ENCODE peak calls at places on chromosome X, in nine cellular contexts. I is aorta; K is osteoblast; N is transverse colon; V is CD4-positive, alpha-beta memory T cell; L is prostate gland; Z is mesendoderm; S is uterus; P is tibial nerve. X is an unnamed sample.

GRCh38 chrX:77679145-77679544 is 106.9 kb downstream of the ATRX start:
- DNase-seq in S (no peak), P (no peak), I (no peak), L (no peak), N (no peak), V (no peak), K (no peak), Z (no peak), X (no peak)

GRCh38 chrX:105837227-105837626 is 14.9 kb downstream of the NRK start:
- DNase-seq in I (peak; percentile 80), L (peak; percentile 4), S (peak; percentile 70), K (no peak), N (no peak), Z (no peak), V (no peak), P (peak; percentile 30), X (no peak)

GRCh38 chrX:149493567-149494562 is 11.2 kb downstream of the IDS start:
- DNase-seq in K (peak; percentile 75), Z (peak; percentile 51), N (peak; percentile 18), S (no peak), V (no peak), I (no peak), L (no peak), P (no peak), X (no peak)

GRCh38 chrX:120755066-120755846 is 120.4 kb downstream of the CT47B1 start:
- DNase-seq in V (peak; percentile 15), Z (no peak), N (peak; percentile 47), K (no peak), S (no peak), I (no peak), L (no peak), P (no peak), X (no peak)

GRCh38 chrX:43504394-43504793 is 151.7 kb upstream of the MAOA start:
- DNase-seq in N (no peak), L (no peak), K (no peak), S (no peak), V (no peak), Z (no peak), P (no peak), I (no peak), X (no peak)

GRCh38 chrX:107970073-107970472 is 12.1 kb downstream of the TEX13B start:
- DNase-seq in S (no peak), L (no peak), Z (no peak), N (no peak), P (no peak), V (no peak), I (no peak), K (no peak), X (no peak)

GRCh38 chrX:1316527-1316926 is 20.1 kb upstream of the IL3RA start:
- DNase-seq in I (peak; percentile 86), L (no peak), S (no peak), P (no peak), N (peak; percentile 40), Z (no peak), V (no peak), K (no peak), X (no peak)

GRCh38 chrX:155938132-155938531 is 57.0 kb downstream of the VAMP7 start:
- DNase-seq in I (no peak), S (no peak), N (no peak), P (no peak), K (no peak), Z (no peak), V (no peak), L (no peak), X (no peak)

GRCh38 chrX:53494427-53494826 is 60.3 kb upstream of the HSD17B10 start:
- DNase-seq in I (no peak), S (no peak), Z (peak; percentile 22), L (no peak), N (no peak), K (no peak), P (no peak), V (no peak), X (no peak)

GRCh38 chrX:666762-667161 is 36.2 kb downstream of the SHOX start:
- DNase-seq in Z (peak; percentile 78), S (no peak), K (peak; percentile 44), P (no peak), N (no peak), V (no peak), L (no peak), I (no peak), X (no peak)

GRCh38 chrX:48468693-48469691 is 1.1 kb downstream of the SLC38A5 start:
- DNase-seq in Z (peak; percentile 41), S (no peak), N (peak; percentile 31), L (no peak), V (peak; percentile 27), I (no peak), K (peak; percentile 77), P (no peak), X (no peak)

GRCh38 chrX:19912-20571 is 261.1 kb upstream of the PLCXD1 start:
- DNase-seq in V (peak; percentile 8), Z (peak; percentile 0), P (no peak), I (no peak), N (peak; percentile 7), L (no peak), S (no peak), K (no peak), X (no peak)

GRCh38 chrX:25721564-25721963 is 416.6 kb upstream of the MAGEB18 start:
- DNase-seq in K (no peak), Z (peak; percentile 4), V (no peak), L (no peak), P (no peak), S (no peak), I (no peak), N (no peak), X (no peak)

GRCh38 chrX:48942895-48943294 is 14.5 kb downstream of the OTUD5 start:
- DNase-seq in N (no peak), L (no peak), K (no peak), Z (no peak), P (no peak), V (no peak), S (no peak), I (peak; percentile 0), X (no peak)

GRCh38 chrX:13938053-13938765 is 91.5 kb downstream of the GEMIN8 start:
- DNase-seq in N (peak; percentile 19), S (no peak), I (peak; percentile 45), V (no peak), K (no peak), Z (peak; percentile 55), L (peak; percentile 14), P (no peak), X (no peak)

GRCh38 chrX:123905334-123905733 is 45.5 kb downstream of the XIAP start:
- DNase-seq in S (no peak), P (no peak), I (no peak), V (no peak), N (no peak), Z (no peak), K (no peak), L (no peak), X (no peak)

GRCh38 chrX:97529801-97530200 is 646.1 kb downstream of the RPA4 start:
- DNase-seq in V (no peak), N (no peak), K (no peak), L (no peak), I (no peak), Z (no peak), P (no peak), S (no peak), X (no peak)

GRCh38 chrX:148365233-148365632 is 135.2 kb upstream of the AFF2 start:
- DNase-seq in N (no peak), K (no peak), V (no peak), I (no peak), L (no peak), P (no peak), Z (no peak), S (no peak), X (no peak)

GRCh38 chrX:148363836-148364235 is 136.6 kb upstream of the AFF2 start:
- DNase-seq in Z (no peak), N (no peak), S (no peak), I (no peak), V (no peak), K (no peak), P (no peak), L (no peak), X (no peak)

DNA sequence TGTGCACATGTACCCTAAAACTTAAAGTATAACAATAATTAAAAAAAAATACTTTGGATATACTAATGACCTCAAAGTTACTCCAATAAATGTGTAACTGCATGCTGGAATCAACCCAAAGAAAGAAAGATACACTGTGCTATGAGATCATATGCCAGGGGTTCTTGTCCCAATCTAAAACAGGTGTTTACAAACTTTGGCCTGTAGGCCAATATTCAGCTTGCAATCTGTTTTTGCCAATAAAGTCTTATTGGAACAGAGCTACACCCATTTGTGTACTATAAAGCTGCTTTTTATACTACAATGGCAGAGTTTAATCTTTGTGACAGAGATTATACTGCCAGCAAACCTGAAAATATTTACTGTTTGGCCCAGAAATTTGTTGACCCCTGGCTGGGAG is 138.8 kb upstream of the AFF2 start:
- DNase-seq in I (no peak), S (no peak), L (no peak), Z (no peak), K (no peak), V (no peak), N (no peak), P (no peak), X (no peak)
- H3K4me1 ChIP-seq in I (no peaks in the 10 kb centered on the region), S (no peaks in the 10 kb centered on the region), L (no peaks in the 10 kb centered on the region), Z (no peaks in the 10 kb centered on the region), K (no peaks in the 10 kb centered on the region), V (no peaks in the 10 kb centered on the region), N (no peaks in the 10 kb centered on the region), P (no peaks in the 10 kb centered on the region), X (no peaks in the 10 kb centered on the region)

GRCh38 chrX:2697741-2698294 is 6.7 kb downstream of the CD99 start:
- DNase-seq in I (no peak), Z (no peak), K (no peak), N (no peak), P (no peak), V (no peak), S (no peak), L (no peak), X (no peak)
- H3K4me1 ChIP-seq in I (peaks cover 4% of the 10 kb centered on the region), Z (no peaks in the 10 kb centered on the region), K (peaks cover 34% of the 10 kb centered on the region), N (peaks cover 58% of the 10 kb centered on the region), P (peaks cover 84% of the 10 kb centered on the region), V (peaks cover 97% of the 10 kb centered on the region), S (peaks cover 23% of the 10 kb centered on the region), L (peaks cover 9% of the 10 kb centered on the region), X (peaks cover 43% of the 10 kb centered on the region)

DNA sequence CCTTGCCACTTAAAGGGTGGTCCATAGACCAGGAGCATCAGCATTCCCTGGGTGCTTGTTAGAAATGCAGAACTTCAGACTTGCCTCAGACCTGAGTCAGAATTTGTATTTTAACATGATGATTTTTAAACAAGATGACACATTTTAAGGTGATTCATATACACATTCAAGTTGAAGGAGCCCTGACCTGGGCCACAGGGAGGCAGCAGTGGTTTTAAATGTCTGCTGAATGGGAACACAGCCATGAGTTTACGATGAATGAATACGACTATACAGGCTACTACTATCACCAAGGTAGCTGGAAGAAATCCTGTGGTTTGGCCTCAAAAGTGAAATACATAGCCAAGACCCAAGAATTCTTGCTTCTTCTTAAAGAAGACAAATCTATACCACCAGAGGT is 2.9 kb downstream of the HDAC8 start:
- DNase-seq in I (no peak), V (no peak), Z (no peak), S (no peak), P (no peak), L (no peak), K (no peak), N (no peak), X (no peak)
- H3K4me1 ChIP-seq in I (no peaks in the 10 kb centered on the region), V (peaks cover 5% of the 10 kb centered on the region), Z (no peaks in the 10 kb centered on the region), S (no peaks in the 10 kb centered on the region), P (peaks cover 5% of the 10 kb centered on the region), L (no peaks in the 10 kb centered on the region), K (peaks cover 16% of the 10 kb centered on the region), N (no peaks in the 10 kb centered on the region), X (no peaks in the 10 kb centered on the region)

DNA sequence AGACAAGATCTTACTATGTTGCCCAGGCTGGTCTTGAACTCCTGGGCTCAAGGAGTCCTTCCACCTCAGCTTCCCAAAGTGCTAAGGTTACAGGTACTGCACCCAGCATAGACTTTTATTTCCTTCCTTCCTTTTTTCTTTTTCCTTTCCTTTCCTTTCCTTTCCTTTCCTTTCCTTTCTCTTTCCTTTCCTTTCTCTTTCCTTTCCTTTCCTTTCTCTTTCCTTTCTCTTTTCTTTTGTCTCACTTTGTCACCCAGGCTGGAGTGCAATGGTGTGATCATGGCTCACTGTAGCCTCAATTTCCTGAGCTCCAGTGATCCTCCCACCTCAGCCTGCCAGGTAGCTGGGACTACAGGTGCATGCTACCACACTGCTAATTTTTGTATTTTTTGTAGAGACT is 19.4 kb downstream of the DLG3 start:
- DNase-seq in K (no peak), N (no peak), Z (no peak), V (no peak), L (no peak), S (no peak), P (no peak), I (no peak), X (no peak)
- H3K4me1 ChIP-seq in K (no peaks in the 10 kb centered on the region), N (no peaks in the 10 kb centered on the region), Z (no peaks in the 10 kb centered on the region), V (no peaks in the 10 kb centered on the region), L (no peaks in the 10 kb centered on the region), S (no peaks in the 10 kb centered on the region), P (no peaks in the 10 kb centered on the region), I (no peaks in the 10 kb centered on the region), X (no peaks in the 10 kb centered on the region)